ENCODE peak calls at places on chromosomes 2 and 18, in nine cellular contexts. One of them, this sample, is unnamed.

GRCh38 chr2:36356990-36357505 is 1.5 kb downstream of the CRIM1 start:
- DNase-seq in IMR-90: peak; percentile 50
- DNase-seq in adrenal gland: peak; percentile 39
- DNase-seq in mesenchymal stem cell: peak; percentile 65
- DNase-seq in GM13977: no peak
- DNase-seq in SIG-M5: no peak
- DNase-seq in PC-3: peak; percentile 91
- DNase-seq in endothelial cell: no peak
- DNase-seq in amniotic stem cell: no peak
- DNase-seq in this sample: no peak

GRCh38 chr2:104656496-104657310 is 197.2 kb upstream of the POU3F3 start:
- DNase-seq in IMR-90: no peak
- DNase-seq in adrenal gland: no peak
- DNase-seq in PC-3: no peak
- DNase-seq in mesenchymal stem cell: no peak
- DNase-seq in amniotic stem cell: no peak
- DNase-seq in GM13977: no peak
- DNase-seq in SIG-M5: no peak
- DNase-seq in endothelial cell: peak; percentile 15
- DNase-seq in this sample: no peak

GRCh38 chr2:207683879-207684627 is 27.4 kb upstream of the CCNYL1 start:
- DNase-seq in SIG-M5: no peak
- DNase-seq in endothelial cell: no peak
- DNase-seq in adrenal gland: no peak
- DNase-seq in GM13977: no peak
- DNase-seq in amniotic stem cell: peak; percentile 5
- DNase-seq in IMR-90: peak; percentile 73
- DNase-seq in mesenchymal stem cell: peak; percentile 81
- DNase-seq in PC-3: peak; percentile 96
- DNase-seq in this sample: peak; percentile 73

GRCh38 chr2:110101280-110101844 is 14.3 kb downstream of the MALL start:
- DNase-seq in mesenchymal stem cell: peak; percentile 99
- DNase-seq in amniotic stem cell: peak; percentile 97
- DNase-seq in endothelial cell: peak; percentile 63
- DNase-seq in PC-3: peak; percentile 100
- DNase-seq in adrenal gland: peak; percentile 96
- DNase-seq in SIG-M5: no peak
- DNase-seq in IMR-90: peak; percentile 100
- DNase-seq in GM13977: no peak
- DNase-seq in this sample: peak; percentile 100

GRCh38 chr18:70154591-70155194 is 50.8 kb downstream of the RTTN start:
- DNase-seq in endothelial cell: no peak
- DNase-seq in amniotic stem cell: peak; percentile 52
- DNase-seq in GM13977: no peak
- DNase-seq in SIG-M5: no peak
- DNase-seq in PC-3: peak; percentile 4
- DNase-seq in IMR-90: peak; percentile 94
- DNase-seq in mesenchymal stem cell: peak; percentile 82
- DNase-seq in adrenal gland: no peak
- DNase-seq in this sample: peak; percentile 80

GRCh38 chr18:8881103-8881502 is 175.7 kb downstream of the MTCL1 start:
- DNase-seq in IMR-90: no peak
- DNase-seq in mesenchymal stem cell: no peak
- DNase-seq in PC-3: no peak
- DNase-seq in endothelial cell: no peak
- DNase-seq in amniotic stem cell: no peak
- DNase-seq in adrenal gland: no peak
- DNase-seq in SIG-M5: no peak
- DNase-seq in GM13977: no peak
- DNase-seq in this sample: no peak

GRCh38 chr2:20551231-20551944 is 99.5 kb downstream of the HS1BP3 start:
- DNase-seq in adrenal gland: peak; percentile 67
- DNase-seq in PC-3: no peak
- DNase-seq in endothelial cell: no peak
- DNase-seq in SIG-M5: no peak
- DNase-seq in GM13977: no peak
- DNase-seq in IMR-90: no peak
- DNase-seq in amniotic stem cell: no peak
- DNase-seq in mesenchymal stem cell: no peak
- DNase-seq in this sample: no peak

GRCh38 chr2:146624429-146624828 is 1220.4 kb upstream of the ACVR2A start:
- DNase-seq in SIG-M5: no peak
- DNase-seq in amniotic stem cell: no peak
- DNase-seq in PC-3: no peak
- DNase-seq in IMR-90: no peak
- DNase-seq in GM13977: no peak
- DNase-seq in endothelial cell: no peak
- DNase-seq in mesenchymal stem cell: no peak
- DNase-seq in adrenal gland: no peak
- DNase-seq in this sample: no peak

GRCh38 chr2:12465631-12466135 is 251.1 kb upstream of the TRIB2 start:
- DNase-seq in mesenchymal stem cell: peak; percentile 52
- DNase-seq in endothelial cell: no peak
- DNase-seq in SIG-M5: no peak
- DNase-seq in GM13977: no peak
- DNase-seq in PC-3: no peak
- DNase-seq in adrenal gland: no peak
- DNase-seq in amniotic stem cell: no peak
- DNase-seq in IMR-90: no peak
- DNase-seq in this sample: no peak

GRCh38 chr2:142601794-142602193 is 275.7 kb upstream of the KYNU start:
- DNase-seq in endothelial cell: no peak
- DNase-seq in IMR-90: no peak
- DNase-seq in SIG-M5: no peak
- DNase-seq in mesenchymal stem cell: no peak
- DNase-seq in adrenal gland: no peak
- DNase-seq in GM13977: no peak
- DNase-seq in PC-3: no peak
- DNase-seq in amniotic stem cell: no peak
- DNase-seq in this sample: no peak

GRCh38 chr2:240999001-240999791 is 778 bp downstream of the SNED1 start:
- DNase-seq in PC-3: no peak
- DNase-seq in GM13977: no peak
- DNase-seq in endothelial cell: peak; percentile 25
- DNase-seq in IMR-90: no peak
- DNase-seq in SIG-M5: no peak
- DNase-seq in adrenal gland: peak; percentile 49
- DNase-seq in mesenchymal stem cell: no peak
- DNase-seq in amniotic stem cell: no peak
- DNase-seq in this sample: no peak

GRCh38 chr18:383135-383534 is 115.3 kb upstream of the THOC1 start:
- DNase-seq in amniotic stem cell: no peak
- DNase-seq in adrenal gland: no peak
- DNase-seq in SIG-M5: no peak
- DNase-seq in GM13977: no peak
- DNase-seq in IMR-90: peak; percentile 18
- DNase-seq in endothelial cell: no peak
- DNase-seq in PC-3: no peak
- DNase-seq in mesenchymal stem cell: no peak
- DNase-seq in this sample: no peak

GRCh38 chr2:219622472-219622871 is 5.0 kb upstream of the SLC4A3 start:
- DNase-seq in PC-3: no peak
- DNase-seq in amniotic stem cell: no peak
- DNase-seq in adrenal gland: no peak
- DNase-seq in mesenchymal stem cell: no peak
- DNase-seq in endothelial cell: no peak
- DNase-seq in GM13977: no peak
- DNase-seq in IMR-90: no peak
- DNase-seq in SIG-M5: no peak
- DNase-seq in this sample: no peak

GRCh38 chr2:128293870-128294455 is 24.7 kb downstream of the HS6ST1 start:
- DNase-seq in GM13977: no peak
- DNase-seq in PC-3: no peak
- DNase-seq in SIG-M5: no peak
- DNase-seq in mesenchymal stem cell: no peak
- DNase-seq in endothelial cell: no peak
- DNase-seq in adrenal gland: no peak
- DNase-seq in amniotic stem cell: no peak
- DNase-seq in IMR-90: no peak
- DNase-seq in this sample: no peak

GRCh38 chr2:66575625-66576371 is 140.9 kb downstream of the MEIS1 start:
- DNase-seq in amniotic stem cell: no peak
- DNase-seq in adrenal gland: peak; percentile 77
- DNase-seq in mesenchymal stem cell: peak; percentile 56
- DNase-seq in endothelial cell: peak; percentile 60
- DNase-seq in SIG-M5: no peak
- DNase-seq in IMR-90: peak; percentile 70
- DNase-seq in GM13977: no peak
- DNase-seq in PC-3: no peak
- DNase-seq in this sample: peak; percentile 47

GRCh38 chr2:183608747-183609146 is 484.5 kb downstream of the NUP35 start:
- DNase-seq in amniotic stem cell: no peak
- DNase-seq in mesenchymal stem cell: no peak
- DNase-seq in GM13977: no peak
- DNase-seq in endothelial cell: no peak
- DNase-seq in SIG-M5: no peak
- DNase-seq in IMR-90: no peak
- DNase-seq in PC-3: no peak
- DNase-seq in adrenal gland: no peak
- DNase-seq in this sample: no peak

GRCh38 chr18:58025733-58026132 is 18.3 kb upstream of the NEDD4L start:
- DNase-seq in adrenal gland: no peak
- DNase-seq in IMR-90: peak; percentile 58
- DNase-seq in endothelial cell: no peak
- DNase-seq in GM13977: no peak
- DNase-seq in mesenchymal stem cell: peak; percentile 15
- DNase-seq in amniotic stem cell: no peak
- DNase-seq in PC-3: no peak
- DNase-seq in SIG-M5: no peak
- DNase-seq in this sample: no peak

GRCh38 chr2:226526731-226527130 is 272.9 kb downstream of the IRS1 start:
- DNase-seq in SIG-M5: no peak
- DNase-seq in endothelial cell: no peak
- DNase-seq in amniotic stem cell: no peak
- DNase-seq in adrenal gland: no peak
- DNase-seq in mesenchymal stem cell: peak; percentile 12
- DNase-seq in GM13977: no peak
- DNase-seq in PC-3: no peak
- DNase-seq in IMR-90: peak; percentile 68
- DNase-seq in this sample: peak; percentile 15

GRCh38 chr2:95057535-95058453 is 32.3 kb downstream of the MAL start:
- DNase-seq in IMR-90: no peak
- DNase-seq in endothelial cell: no peak
- DNase-seq in GM13977: no peak
- DNase-seq in adrenal gland: no peak
- DNase-seq in SIG-M5: no peak
- DNase-seq in PC-3: no peak
- DNase-seq in mesenchymal stem cell: no peak
- DNase-seq in amniotic stem cell: no peak
- DNase-seq in this sample: no peak

GRCh38 chr2:239952665-239953417 is 72.3 kb downstream of the NDUFA10 start:
- DNase-seq in adrenal gland: no peak
- DNase-seq in SIG-M5: no peak
- DNase-seq in GM13977: no peak
- DNase-seq in mesenchymal stem cell: no peak
- DNase-seq in PC-3: no peak
- DNase-seq in amniotic stem cell: no peak
- DNase-seq in IMR-90: no peak
- DNase-seq in endothelial cell: no peak
- DNase-seq in this sample: no peak

GRCh38 chr2:96625571-96626552 is 12.2 kb downstream of the KANSL3 start:
- DNase-seq in GM13977: no peak
- DNase-seq in PC-3: no peak
- DNase-seq in mesenchymal stem cell: no peak
- DNase-seq in IMR-90: no peak
- DNase-seq in adrenal gland: no peak
- DNase-seq in amniotic stem cell: no peak
- DNase-seq in SIG-M5: no peak
- DNase-seq in endothelial cell: no peak
- DNase-seq in this sample: no peak

GRCh38 chr18:3513481-3513880 is 63.5 kb downstream of the TGIF1 start:
- DNase-seq in endothelial cell: no peak
- DNase-seq in mesenchymal stem cell: no peak
- DNase-seq in PC-3: no peak
- DNase-seq in GM13977: peak; percentile 52
- DNase-seq in SIG-M5: no peak
- DNase-seq in adrenal gland: no peak
- DNase-seq in IMR-90: no peak
- DNase-seq in amniotic stem cell: no peak
- DNase-seq in this sample: no peak

GRCh38 chr2:152098798-152099654 is at the start of gene CACNB4:
- DNase-seq in adrenal gland: no peak
- DNase-seq in mesenchymal stem cell: peak; percentile 23
- DNase-seq in amniotic stem cell: no peak
- DNase-seq in GM13977: peak; percentile 70
- DNase-seq in IMR-90: no peak
- DNase-seq in PC-3: no peak
- DNase-seq in endothelial cell: peak; percentile 14
- DNase-seq in SIG-M5: no peak
- DNase-seq in this sample: peak; percentile 5

GRCh38 chr2:85733121-85733960 is 20.4 kb upstream of the ATOH8 start:
- DNase-seq in endothelial cell: no peak
- DNase-seq in SIG-M5: no peak
- DNase-seq in amniotic stem cell: no peak
- DNase-seq in PC-3: no peak
- DNase-seq in GM13977: no peak
- DNase-seq in adrenal gland: no peak
- DNase-seq in IMR-90: no peak
- DNase-seq in mesenchymal stem cell: no peak
- DNase-seq in this sample: no peak

GRCh38 chr2:128490881-128491778 is 172.5 kb upstream of the HS6ST1 start:
- DNase-seq in amniotic stem cell: no peak
- DNase-seq in IMR-90: no peak
- DNase-seq in SIG-M5: no peak
- DNase-seq in GM13977: no peak
- DNase-seq in PC-3: no peak
- DNase-seq in adrenal gland: peak; percentile 8
- DNase-seq in endothelial cell: no peak
- DNase-seq in mesenchymal stem cell: no peak
- DNase-seq in this sample: no peak

This sample was measured in astrocyte of the spinal cord.